ENCODE peak calls at places on chromosome 15, in eight cellular contexts. A, H, J, K, M, G, C and O are unnamed samples.

GRCh38 chr15:33623010-33623409 is 312.2 kb downstream of the RYR3 start:
- DNase-seq in A (no peak), K (no peak), J (no peak), H (no peak), G (no peak), M (no peak), C (no peak), O (no peak)

GRCh38 chr15:35697549-35698299 is 151.8 kb upstream of the DPH6 start:
- DNase-seq in J (no peak), H (peak; percentile 62), M (peak; percentile 43), K (peak; percentile 75), C (no peak), G (no peak), A (no peak), O (no peak)

GRCh38 chr15:96160269-96160668 is 170.2 kb upstream of the NR2F2 start:
- DNase-seq in H (no peak), C (peak; percentile 64), K (peak; percentile 32), G (no peak), A (no peak), J (no peak), M (no peak), O (no peak)

GRCh38 chr15:66231421-66232266 is 21.9 kb downstream of the MEGF11 start:
- DNase-seq in M (no peak), A (no peak), J (peak; percentile 41), H (no peak), G (no peak), C (no peak), K (peak; percentile 16), O (no peak)

GRCh38 chr15:75349851-75350588 is 3.2 kb downstream of the NEIL1 start:
- DNase-seq in J (peak; percentile 93), A (peak; percentile 66), G (no peak), K (no peak), M (no peak), H (no peak), C (peak; percentile 55), O (no peak)

GRCh38 chr15:33215941-33216872 is 21.7 kb upstream of the FMN1 start:
- DNase-seq in M (peak; percentile 41), K (peak; percentile 53), J (no peak), C (no peak), A (no peak), G (no peak), H (no peak), O (no peak)

GRCh38 chr15:88023956-88024355 is 232.6 kb downstream of the NTRK3 start:
- DNase-seq in M (no peak), K (no peak), J (no peak), A (no peak), C (no peak), H (no peak), G (no peak), O (no peak)

GRCh38 chr15:38134252-38134651 is 118.4 kb upstream of the SPRED1 start:
- DNase-seq in C (no peak), M (no peak), K (no peak), G (peak; percentile 65), A (no peak), J (no peak), H (no peak), O (no peak)

GRCh38 chr15:25825215-25825614 is 37.9 kb downstream of the ATP10A start:
- DNase-seq in A (no peak), C (no peak), J (no peak), G (no peak), H (no peak), M (no peak), K (no peak), O (no peak)

GRCh38 chr15:90165659-90166489 is 35.3 kb upstream of the SEMA4B start:
- DNase-seq in J (no peak), G (peak; percentile 82), A (peak; percentile 90), H (peak; percentile 94), M (peak; percentile 96), K (peak; percentile 98), C (peak; percentile 67), O (no peak)

GRCh38 chr15:84878504-84878903 is 6.0 kb upstream of the SLC28A1 start:
- DNase-seq in G (peak; percentile 72), C (peak; percentile 75), A (peak; percentile 82), M (peak; percentile 71), H (peak; percentile 6), J (no peak), K (peak; percentile 61), O (no peak)

GRCh38 chr15:72782993-72783562 is 480 bp downstream of the ADPGK start:
- DNase-seq in G (peak; percentile 60), K (peak; percentile 43), J (no peak), H (no peak), C (no peak), A (no peak), M (peak; percentile 41), O (no peak)

GRCh38 chr15:33963831-33964664 is 4.2 kb upstream of the CHRM5 start:
- DNase-seq in K (peak; percentile 70), G (no peak), C (no peak), M (peak; percentile 34), H (no peak), J (no peak), A (no peak), O (no peak)

GRCh38 chr15:74022706-74023470 is 28.4 kb downstream of the PML start:
- DNase-seq in K (no peak), G (no peak), J (no peak), C (no peak), H (no peak), M (no peak), A (no peak), O (no peak)

GRCh38 chr15:92610101-92610520 is 45.5 kb downstream of the FAM174B start:
- DNase-seq in A (no peak), C (no peak), J (no peak), M (no peak), H (no peak), G (no peak), K (no peak), O (no peak)

GRCh38 chr15:68679961-68680371 is 101.2 kb downstream of the CORO2B start:
- DNase-seq in K (no peak), C (no peak), G (no peak), A (no peak), H (no peak), M (no peak), J (no peak), O (no peak)

GRCh38 chr15:68682906-68683490 is 104.2 kb downstream of the CORO2B start:
- DNase-seq in C (no peak), G (no peak), H (no peak), A (no peak), K (no peak), M (no peak), J (peak; percentile 63), O (no peak)

GRCh38 chr15:68683551-68683950 is 104.8 kb downstream of the CORO2B start:
- DNase-seq in K (no peak), J (peak; percentile 11), H (no peak), A (no peak), C (no peak), G (no peak), M (no peak), O (no peak)

GRCh38 chr15:68682330-68682729 is 103.5 kb downstream of the CORO2B start:
- DNase-seq in G (no peak), J (no peak), M (no peak), A (no peak), C (no peak), H (no peak), K (no peak), O (no peak)

GRCh38 chr15:68681836-68682235 is 103.0 kb downstream of the CORO2B start:
- DNase-seq in M (no peak), K (no peak), A (no peak), C (no peak), H (no peak), G (no peak), J (no peak), O (no peak)
- TF ChIP-seq CTCF in M (no peak), K (no peak), A (no peak), C (no peak), H (no peak), G (no peak), J (no peak), O (no peak)

GRCh38 chr15:63226966-63227401 is 37.6 kb downstream of the RAB8B start:
- DNase-seq in H (no peak), A (no peak), M (no peak), C (no peak), J (no peak), K (no peak), G (no peak), O (no peak)
- TF ChIP-seq CTCF in H (no peak), A (no peak), M (no peak), C (no peak), J (no peak), K (no peak), G (no peak), O (no peak)

GRCh38 chr15:49877117-49877860 is 241.7 kb downstream of the ATP8B4 start:
- DNase-seq in A (no peak), M (no peak), G (no peak), J (no peak), C (no peak), H (no peak), K (no peak), O (no peak)

GRCh38 chr15:49877871-49878511 is 241.0 kb downstream of the ATP8B4 start:
- DNase-seq in A (no peak), M (no peak), J (no peak), K (peak; percentile 47), H (no peak), C (no peak), G (no peak), O (no peak)

GRCh38 chr15:49875392-49875791 is 243.6 kb downstream of the ATP8B4 start:
- DNase-seq in H (no peak), J (no peak), M (no peak), C (no peak), K (no peak), A (no peak), G (no peak), O (no peak)

GRCh38 chr15:49881433-49881832 is 237.6 kb downstream of the ATP8B4 start:
- DNase-seq in J (no peak), C (no peak), A (no peak), H (no peak), K (no peak), G (no peak), M (no peak), O (no peak)

GRCh38 chr15:49876401-49877038 is 242.5 kb downstream of the ATP8B4 start:
- DNase-seq in C (no peak), G (no peak), A (no peak), H (no peak), J (no peak), K (no peak), M (no peak), O (no peak)
- TF ChIP-seq CTCF in C (peak; percentile 27), G (peak; percentile 69), A (no peak), H (peak; percentile 12), J (no peak), K (peak; percentile 43), M (no peak), O (no peak)

DNA sequence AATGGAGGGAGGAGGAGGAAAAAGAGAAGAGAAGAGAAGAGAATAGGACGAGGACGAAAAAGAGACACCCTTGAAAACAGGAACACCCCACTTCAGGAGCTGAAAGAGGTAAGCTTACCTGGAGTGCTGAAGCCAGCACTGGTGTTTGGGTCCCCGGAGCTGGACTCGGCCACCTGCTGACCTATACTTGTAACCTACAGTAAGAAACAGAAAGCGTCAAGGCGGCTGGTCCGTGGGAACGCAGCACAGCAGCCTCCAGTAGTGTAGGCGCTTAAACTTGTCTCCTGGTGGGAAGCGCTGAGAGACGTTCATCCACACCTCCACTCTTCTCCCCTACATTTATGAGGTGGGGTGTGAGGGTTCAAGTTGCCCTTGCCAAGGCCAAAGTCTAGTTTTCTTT is 141.0 kb downstream of the NSMCE3 start:
- DNase-seq in G (no peak), M (no peak), K (no peak), C (no peak), J (peak; percentile 68), H (no peak), A (peak; percentile 2), O (no peak)
- TF ChIP-seq CTCF in G (no peak), M (no peak), K (no peak), C (no peak), J (no peak), H (no peak), A (no peak), O (no peak)

GRCh38 chr15:98518823-98519561 is 129.3 kb upstream of the IGF1R start:
- DNase-seq in G (no peak), M (peak; percentile 75), K (peak; percentile 84), H (peak; percentile 52), C (no peak), A (peak; percentile 32), J (no peak), O (no peak)
- TF ChIP-seq CTCF in G (peak; percentile 97), M (peak; percentile 97), K (peak; percentile 72), H (peak; percentile 82), C (peak; percentile 75), A (peak; percentile 28), J (peak; percentile 67), O (peak; percentile 74)